ENCODE peak calls at places on chromosomes 5 and 9, in six cellular contexts. K is activated CD8-positive, alpha-beta T cell treated with anti-CD3 and anti-CD28 coated beads for 36 hours; T is GM23338; L is endothelial cell; B is CD4-positive, alpha-beta T cell; Y is tibial artery. I is an unnamed sample.

GRCh38 chr5:32453916-32454315 is 9.4 kb upstream of the ZFR start:
- DNase-seq in K (no peak), T (no peak), L (no peak), B (no peak), Y (no peak), I (no peak)

GRCh38 chr9:130026583-130027427 is 16.2 kb downstream of the FNBP1 start:
- DNase-seq in K (no peak), T (no peak), L (no peak), B (no peak), Y (no peak), I (no peak)

GRCh38 chr9:79242489-79242888 is 329.3 kb upstream of the TLE4 start:
- DNase-seq in K (no peak), T (no peak), L (no peak), B (no peak), Y (no peak), I (no peak)

GRCh38 chr9:26949604-26950003 is 2.6 kb upstream of the PLAA start:
- DNase-seq in K (no peak), T (no peak), L (no peak), B (no peak), Y (no peak), I (no peak)

GRCh38 chr9:136122425-136123383 is 4.0 kb upstream of the TMEM250 start:
- DNase-seq in K (peak), T (peak), L (peak), B (peak), Y (peak), I (peak)

GRCh38 chr9:89993678-89994630 is 389.1 kb downstream of the GADD45G start:
- DNase-seq in K (no peak), T (peak), L (no peak), B (no peak), Y (peak), I (no peak)

GRCh38 chr9:76652894-76653293 is 111.3 kb upstream of the PCA3 start:
- DNase-seq in K (no peak), T (no peak), L (no peak), B (no peak), Y (peak), I (no peak)

GRCh38 chr9:130128251-130128650 is 44.0 kb upstream of the NCS1 start:
- DNase-seq in K (peak), T (no peak), L (no peak), B (peak), Y (no peak), I (no peak)

GRCh38 chr9:69649566-69650260 is 22.5 kb downstream of the APBA1 start:
- DNase-seq in K (no peak), T (no peak), L (no peak), B (no peak), Y (no peak), I (no peak)

GRCh38 chr5:135058326-135058725 is 24.3 kb upstream of the PITX1 start:
- DNase-seq in K (no peak), T (no peak), L (no peak), B (no peak), Y (no peak), I (no peak)

GRCh38 chr9:36854751-36855150 is 179.3 kb downstream of the PAX5 start:
- DNase-seq in K (no peak), T (no peak), L (no peak), B (no peak), Y (no peak), I (no peak)

GRCh38 chr9:36854034-36854433 is 180.0 kb downstream of the PAX5 start:
- DNase-seq in K (no peak), T (no peak), L (no peak), B (no peak), Y (no peak), I (no peak)

GRCh38 chr9:36853233-36853632 is 180.8 kb downstream of the PAX5 start:
- DNase-seq in K (no peak), T (no peak), L (no peak), B (no peak), Y (no peak), I (no peak)

GRCh38 chr9:36858805-36859375 is 175.2 kb downstream of the PAX5 start:
- DNase-seq in K (no peak), T (no peak), L (no peak), B (no peak), Y (no peak), I (no peak)

GRCh38 chr9:36855443-36856315 is 178.4 kb downstream of the PAX5 start:
- DNase-seq in K (peak), T (peak), L (peak), B (no peak), Y (no peak), I (peak)
- TF ChIP-seq CTCF in K (no peak), T (peak), L (no peak), B (no peak), Y (no peak), I (peak)

GRCh38 chr5:140160432-140160831 is 14.6 kb upstream of the CYSTM1 start:
- DNase-seq in K (no peak), T (no peak), L (no peak), B (no peak), Y (no peak), I (no peak)
- TF ChIP-seq CTCF in K (no peak), T (no peak), L (no peak), B (no peak), Y (no peak), I (no peak)

DNA sequence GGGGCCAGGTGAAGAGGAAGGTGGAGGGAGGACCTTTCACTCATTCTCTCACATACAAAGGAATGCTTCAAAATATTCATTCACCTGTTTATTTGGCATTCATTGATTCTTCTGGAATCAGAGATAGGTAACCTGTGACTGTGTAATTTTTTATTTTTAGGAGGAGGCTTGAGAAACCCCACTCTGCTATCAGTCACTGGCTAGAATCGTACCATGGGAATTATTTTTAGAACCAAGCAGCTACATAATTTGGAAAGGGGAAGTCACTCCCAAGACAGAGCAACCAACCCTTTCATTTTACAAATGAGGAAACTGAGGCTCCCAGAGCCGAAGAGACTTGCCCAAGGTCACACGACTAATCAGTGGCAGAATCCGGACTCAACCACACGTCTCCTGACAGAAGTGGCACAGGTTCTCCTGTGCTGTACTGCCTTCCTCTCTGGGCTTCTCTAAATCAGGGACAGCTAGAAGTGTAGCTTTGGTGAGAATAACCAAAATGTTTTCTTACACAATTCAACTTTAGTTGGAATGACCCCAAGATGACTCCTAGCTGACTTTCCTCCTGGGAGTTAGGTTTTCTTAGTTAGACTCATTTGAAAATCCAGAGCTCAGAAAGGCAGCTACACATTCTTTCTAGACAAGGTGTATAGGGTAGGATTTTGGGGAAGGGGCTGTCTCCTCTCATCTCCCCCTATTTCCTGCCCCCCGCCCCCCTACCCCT is 264.3 kb upstream of the PANK3 start:
- DNase-seq in K (no peak), T (no peak), L (no peak), B (no peak), Y (no peak), I (no peak)
- TF ChIP-seq CTCF in K (no peak), T (no peak), L (no peak), B (no peak), Y (no peak), I (no peak)

GRCh38 chr5:64384761-64385160 is 121.1 kb upstream of the RGS7BP start:
- DNase-seq in K (no peak), T (peak), L (peak), B (no peak), Y (no peak), I (peak)
- TF ChIP-seq CTCF in K (no peak), T (peak), L (peak), B (no peak), Y (no peak), I (no peak)

DNA sequence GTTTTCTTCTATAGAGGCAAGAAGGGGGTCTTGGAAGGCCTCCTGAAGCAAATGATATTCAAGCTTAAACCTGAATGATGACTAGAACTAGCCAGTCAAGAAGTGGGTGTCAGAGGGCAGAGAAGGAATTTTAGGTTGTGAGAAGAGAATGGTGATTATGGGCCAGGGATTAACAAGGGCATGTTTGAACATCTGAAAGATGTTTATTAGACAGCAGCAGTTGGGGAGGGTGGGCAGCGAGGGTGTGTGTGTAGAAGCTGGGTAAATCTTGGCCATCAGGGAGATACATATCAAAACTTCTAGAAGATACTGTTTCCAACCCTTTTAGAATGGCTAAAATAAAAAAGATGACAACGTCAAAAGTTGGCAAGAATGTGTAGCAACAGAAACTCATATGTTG is 54.5 kb downstream of the MAN2A1 start:
- DNase-seq in K (no peak), T (no peak), L (no peak), B (no peak), Y (no peak), I (no peak)
- TF ChIP-seq CTCF in K (no peak), T (no peak), L (no peak), B (no peak), Y (no peak), I (no peak)

DNA sequence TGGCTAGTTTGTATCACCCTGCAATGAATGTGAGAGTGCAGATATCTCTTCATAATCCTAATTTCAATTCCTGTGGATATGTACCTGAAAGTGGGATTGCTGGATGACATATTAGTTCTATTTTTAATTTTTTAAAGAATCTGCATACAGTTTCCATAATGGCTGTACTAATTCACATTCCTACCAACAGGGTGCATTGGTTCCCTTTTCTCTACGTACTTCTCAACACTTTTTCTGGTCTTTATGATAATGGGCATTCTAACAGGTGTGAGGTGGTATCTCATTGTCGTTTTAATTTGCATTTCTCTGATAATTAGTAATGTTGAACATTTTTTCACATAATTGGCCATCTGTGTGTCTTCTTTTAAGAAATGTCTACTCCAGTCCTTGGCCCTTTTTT is 927.5 kb downstream of the DTWD2 start:
- DNase-seq in K (no peak), T (peak), L (no peak), B (no peak), Y (no peak), I (no peak)
- TF ChIP-seq CTCF in K (no peak), T (peak), L (peak), B (no peak), Y (no peak), I (no peak)

GRCh38 chr5:43007246-43007910 is 32.7 kb downstream of the ANXA2R start:
- DNase-seq in K (peak), T (peak), L (peak), B (peak), Y (peak), I (peak)
- TF ChIP-seq CTCF in K (no peak), T (no peak), L (no peak), B (no peak), Y (no peak), I (no peak)

GRCh38 chr9:92147030-92147853 is 32.0 kb upstream of the SPTLC1 start:
- DNase-seq in K (peak), T (peak), L (no peak), B (no peak), Y (no peak), I (peak)
- TF ChIP-seq CTCF in K (no peak), T (no peak), L (no peak), B (no peak), Y (no peak), I (no peak)

GRCh38 chr5:97183100-97183929 is at the start of gene RIOK2:
- DNase-seq in K (peak), T (peak), L (peak), B (peak), Y (peak), I (peak)
- TF ChIP-seq CTCF in K (no peak), T (no peak), L (no peak), B (no peak), Y (no peak), I (no peak)

DNA sequence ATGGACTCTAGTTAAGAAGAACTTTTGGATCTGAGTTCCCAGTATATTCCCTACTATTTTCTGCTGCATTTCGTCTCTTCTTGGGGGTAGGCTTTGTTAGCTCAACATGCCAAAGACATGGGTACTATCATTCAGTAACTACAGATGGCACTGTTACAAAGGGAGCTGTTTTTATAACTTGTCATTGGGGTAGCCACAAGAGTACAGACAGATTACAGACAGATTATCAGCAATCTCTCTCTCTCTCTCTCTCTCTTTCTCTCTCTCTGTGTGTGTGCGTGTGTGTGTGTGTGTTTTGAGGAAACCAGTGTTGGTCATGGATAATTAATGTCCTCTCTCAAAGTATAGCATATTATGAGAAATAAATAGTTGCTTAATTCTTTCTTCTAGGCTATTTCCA is 116.1 kb downstream of the WDR70 start:
- DNase-seq in K (no peak), T (no peak), L (no peak), B (no peak), Y (no peak), I (no peak)
- TF ChIP-seq CTCF in K (no peak), T (peak), L (no peak), B (no peak), Y (no peak), I (no peak)